ENCODE peak calls at places on chromosomes 4 and X, in five cellular contexts. X, D, Y, H and M are unnamed samples.

GRCh38 chr4:156954598-156954997 is 17.0 kb downstream of the PDGFC start:
- DNase-seq in H (no peak), X (no peak), Y (no peak), D (peak), M (no peak)

GRCh38 chr4:749771-750666 is 44.4 kb downstream of the PCGF3 start:
- DNase-seq in H (no peak), Y (no peak), D (no peak), X (no peak), M (no peak)

GRCh38 chrX:118117069-118117405 is 427 bp upstream of the KLHL13 start:
- DNase-seq in H (no peak), X (peak), Y (no peak), D (peak), M (no peak)

GRCh38 chrX:36908801-36909403 is 99.3 kb upstream of the FAM47C start:
- DNase-seq in H (no peak), X (no peak), D (no peak), Y (peak), M (no peak)

GRCh38 chrX:1487401-1487800 is 34.7 kb upstream of the ASMTL start:
- DNase-seq in X (peak), H (no peak), D (no peak), Y (no peak), M (peak)

GRCh38 chrX:49184294-49185061 is 1.7 kb downstream of the PRICKLE3 start:
- DNase-seq in H (peak), D (peak), Y (peak), X (peak), M (peak)

GRCh38 chrX:37846934-37847732 is at the start of gene DYNLT3:
- DNase-seq in Y (peak), X (peak), D (peak), H (peak), M (peak)

GRCh38 chr4:74374128-74374527 is 9.2 kb downstream of the EREG start:
- DNase-seq in Y (no peak), X (no peak), H (no peak), D (no peak), M (no peak)

GRCh38 chrX:15376956-15377355 is 7.3 kb downstream of the VEGFD start:
- DNase-seq in D (no peak), Y (no peak), X (no peak), H (no peak), M (no peak)

GRCh38 chrX:11109968-11110367 is 1.2 kb upstream of the HCCS start:
- DNase-seq in Y (no peak), X (no peak), D (no peak), H (no peak), M (no peak)

GRCh38 chrX:72676465-72676864 is 37.6 kb downstream of the PHKA1 start:
- DNase-seq in X (no peak), D (no peak), H (no peak), Y (no peak), M (no peak)

GRCh38 chr4:7052923-7053715 is 9.9 kb downstream of the TADA2B start:
- DNase-seq in Y (no peak), H (peak), X (peak), D (peak), M (no peak)

GRCh38 chr4:26719954-26720552 is 136.2 kb downstream of the TBC1D19 start:
- DNase-seq in Y (no peak), H (no peak), X (no peak), D (no peak), M (no peak)

GRCh38 chrX:134431894-134432293 is 28.1 kb upstream of the HPRT1 start:
- DNase-seq in Y (no peak), X (no peak), H (no peak), D (no peak), M (no peak)

GRCh38 chr4:113499696-113500095 is 261.8 kb downstream of the CAMK2D start:
- DNase-seq in X (no peak), Y (no peak), D (no peak), H (no peak), M (no peak)

GRCh38 chr4:126213996-126214395 is 899.2 kb downstream of the FAT4 start:
- DNase-seq in X (no peak), H (no peak), D (no peak), Y (no peak), M (no peak)

GRCh38 chr4:170090667-170091052 is 904 bp upstream of the AADAT start:
- DNase-seq in Y (no peak), X (no peak), D (no peak), H (no peak), M (no peak)

GRCh38 chrX:45479196-45479834 is 278.6 kb upstream of the DIPK2B start:
- DNase-seq in X (no peak), Y (no peak), H (no peak), D (no peak), M (no peak)

GRCh38 chr4:76605099-76605563 is 170.1 kb downstream of the SHROOM3 start:
- DNase-seq in X (no peak), H (no peak), D (no peak), Y (no peak), M (no peak)

GRCh38 chrX:53087378-53087777 is 5.2 kb downstream of the TSPYL2 start:
- DNase-seq in Y (no peak), D (no peak), X (no peak), H (no peak), M (no peak)

GRCh38 chr4:76017056-76017686 is 6.1 kb downstream of the CXCL10 start:
- DNase-seq in H (no peak), Y (no peak), X (no peak), D (no peak), M (no peak)

GRCh38 chr4:8776366-8776765 is 95.3 kb downstream of the HMX1 start:
- DNase-seq in X (no peak), D (peak), H (no peak), Y (no peak), M (no peak)

GRCh38 chrX:43386872-43387271 is 269.2 kb upstream of the MAOA start:
- DNase-seq in H (no peak), Y (no peak), X (no peak), D (no peak), M (no peak)

GRCh38 chr4:181687116-181687515 is 556.1 kb upstream of the TENM3 start:
- DNase-seq in H (no peak), X (no peak), Y (no peak), D (no peak), M (no peak)

GRCh38 chr4:67327245-67327860 is 217.9 kb downstream of the CENPC start:
- DNase-seq in D (peak), X (no peak), Y (peak), H (peak), M (peak)

GRCh38 chrX:23667239-23668177 is at the start of gene PRDX4:
- DNase-seq in X (peak), H (peak), D (peak), Y (peak), M (peak)

GRCh38 chr4:158053801-158054200 is 119.0 kb downstream of the GASK1B start:
- DNase-seq in X (no peak), H (no peak), D (no peak), Y (no peak), M (no peak)

GRCh38 chrX:65581661-65582339 is 47.2 kb upstream of the LAS1L start:
- DNase-seq in H (peak), X (no peak), D (peak), Y (peak), M (peak)

GRCh38 chr4:186839122-186840037 is 115.7 kb upstream of the FAT1 start:
- DNase-seq in X (no peak), D (peak), H (no peak), Y (peak), M (no peak)
- H3K4me3 ChIP-seq in X (peak), D (no peak), H (no peak), Y (peak), M (no peak)

GRCh38 chrX:41922694-41923171 is 621 bp downstream of the CASK start:
- DNase-seq in Y (peak), X (peak), H (no peak), D (peak), M (no peak)
- TF ChIP-seq CTCF in Y (no peak), X (no peak), H (no peak), D (no peak), M (no peak)

GRCh38 chr4:3293410-3294391 is 880 bp downstream of the RGS12 start:
- DNase-seq in Y (no peak), H (peak), D (no peak), X (peak), M (peak)

GRCh38 chr4:3291969-3292570 is 751 bp upstream of the RGS12 start:
- DNase-seq in D (peak), Y (peak), H (peak), X (peak), M (no peak)

GRCh38 chr4:3291411-3291968 is 1.3 kb upstream of the RGS12 start:
- DNase-seq in D (no peak), Y (no peak), X (no peak), H (peak), M (peak)

GRCh38 chr4:3294401-3295241 is 1.8 kb downstream of the RGS12 start:
- DNase-seq in Y (no peak), D (no peak), H (peak), X (peak), M (peak)

DNA sequence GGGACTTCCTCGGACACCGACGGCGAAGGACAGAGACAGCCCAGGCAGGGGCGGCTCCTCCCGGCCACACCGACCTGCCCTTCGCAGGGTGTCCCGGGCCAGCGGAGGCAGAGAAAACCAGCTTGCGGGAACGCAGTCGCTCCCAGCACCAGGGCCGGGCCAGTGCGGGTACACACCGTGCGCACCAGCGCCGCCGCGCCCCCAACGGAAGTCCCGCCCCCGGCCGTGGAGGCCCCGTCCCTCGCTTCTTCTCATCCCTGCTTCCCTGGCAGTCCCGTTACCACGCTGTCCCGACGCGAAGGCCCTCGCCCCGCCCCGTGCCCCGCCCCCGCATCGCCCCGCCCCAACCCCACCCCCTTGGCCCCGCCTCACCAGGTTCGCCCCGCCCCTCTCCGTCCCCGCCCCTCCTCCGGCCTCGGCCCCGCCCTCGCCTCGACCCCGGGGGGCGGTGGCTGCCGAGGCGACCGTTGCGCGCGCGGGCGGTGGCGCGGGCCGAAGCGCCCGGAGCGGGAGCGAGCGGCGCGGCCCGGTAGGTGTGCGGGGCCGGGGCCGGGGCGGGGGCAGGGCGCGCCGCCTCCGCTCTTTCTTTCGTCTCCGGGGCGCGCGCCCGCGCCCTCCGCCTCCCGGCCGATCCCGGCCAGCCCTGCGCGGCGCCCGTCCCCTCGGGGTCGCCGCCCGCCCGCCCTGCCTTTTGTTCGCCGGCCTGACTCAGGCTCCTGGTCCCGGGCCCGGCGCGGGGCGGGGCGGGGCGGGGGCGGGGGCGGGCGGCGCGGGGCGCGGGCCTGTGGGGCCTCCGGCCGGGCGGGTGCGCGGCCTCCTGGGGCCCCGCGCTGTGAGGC is at the start of gene RGS12:
- DNase-seq in Y (peak), D (peak), H (peak), X (peak), M (peak)
- TF ChIP-seq POLR2A in Y (peak), D (peak), H (no peak), X (no peak), M (no peak)

GRCh38 chr4:100168521-100168920 is 21.7 kb downstream of the DDIT4L start:
- DNase-seq in X (no peak), D (no peak), H (no peak), Y (no peak), M (no peak)

GRCh38 chr4:100165809-100166208 is 24.5 kb downstream of the DDIT4L start:
- DNase-seq in D (no peak), H (no peak), Y (no peak), X (no peak), M (no peak)

GRCh38 chr4:100166297-100167034 is 23.8 kb downstream of the DDIT4L start:
- DNase-seq in Y (no peak), X (no peak), D (no peak), H (no peak), M (no peak)

GRCh38 chr4:100162027-100162685 is 28.1 kb downstream of the DDIT4L start:
- DNase-seq in Y (no peak), D (no peak), X (no peak), H (no peak), M (no peak)

GRCh38 chr4:100164808-100165760 is 25.2 kb downstream of the DDIT4L start:
- DNase-seq in Y (no peak), D (no peak), X (no peak), H (no peak), M (no peak)
- H3K4me3 ChIP-seq in Y (no peak), D (no peak), X (no peak), H (no peak), M (no peak)

GRCh38 chr4:138062929-138063328 is 179.2 kb downstream of the SLC7A11 start:
- DNase-seq in Y (no peak), H (no peak), D (no peak), X (no peak), M (no peak)
- TF ChIP-seq CTCF in Y (no peak), H (no peak), D (no peak), X (no peak), M (no peak)